ENCODE peak calls at places on chromosomes 5 and 9, in nine cellular contexts. One of them, this sample, is unnamed.

GRCh38 chr9:22114956-22115355 is 105.9 kb upstream of the CDKN2B start:
- DNase-seq in stomach: no peak
- DNase-seq in choroid plexus epithelial cell: peak
- DNase-seq in thoracic aorta: no peak
- DNase-seq in fibroblast of villous mesenchyme: no peak
- DNase-seq in astrocyte of the spinal cord: peak
- DNase-seq in upper lobe of right lung: no peak
- DNase-seq in brain microvascular endothelial cell: no peak
- DNase-seq in AG04450: no peak
- DNase-seq in this sample: no peak

GRCh38 chr9:108710424-108710823 is 145.4 kb downstream of the ACTL7B start:
- DNase-seq in stomach: no peak
- DNase-seq in choroid plexus epithelial cell: no peak
- DNase-seq in thoracic aorta: no peak
- DNase-seq in fibroblast of villous mesenchyme: no peak
- DNase-seq in astrocyte of the spinal cord: no peak
- DNase-seq in upper lobe of right lung: no peak
- DNase-seq in brain microvascular endothelial cell: no peak
- DNase-seq in AG04450: no peak
- DNase-seq in this sample: no peak

GRCh38 chr9:86614871-86615849 is 260.9 kb upstream of the TUT7 start:
- DNase-seq in stomach: no peak
- DNase-seq in choroid plexus epithelial cell: peak
- DNase-seq in thoracic aorta: no peak
- DNase-seq in fibroblast of villous mesenchyme: peak
- DNase-seq in astrocyte of the spinal cord: no peak
- DNase-seq in upper lobe of right lung: no peak
- DNase-seq in brain microvascular endothelial cell: peak
- DNase-seq in AG04450: peak
- DNase-seq in this sample: no peak

GRCh38 chr9:132651259-132651658 is 18.5 kb downstream of the DDX31 start:
- DNase-seq in stomach: no peak
- DNase-seq in choroid plexus epithelial cell: peak
- DNase-seq in thoracic aorta: no peak
- DNase-seq in fibroblast of villous mesenchyme: peak
- DNase-seq in astrocyte of the spinal cord: peak
- DNase-seq in upper lobe of right lung: no peak
- DNase-seq in brain microvascular endothelial cell: peak
- DNase-seq in AG04450: peak
- DNase-seq in this sample: no peak

GRCh38 chr9:130039504-130040147 is 3.4 kb downstream of the FNBP1 start:
- DNase-seq in stomach: no peak
- DNase-seq in choroid plexus epithelial cell: peak
- DNase-seq in thoracic aorta: no peak
- DNase-seq in fibroblast of villous mesenchyme: no peak
- DNase-seq in astrocyte of the spinal cord: no peak
- DNase-seq in upper lobe of right lung: no peak
- DNase-seq in brain microvascular endothelial cell: no peak
- DNase-seq in AG04450: no peak
- DNase-seq in this sample: no peak

GRCh38 chr9:89603629-89604462 is 966 bp upstream of the GADD45G start:
- DNase-seq in stomach: peak
- DNase-seq in choroid plexus epithelial cell: peak
- DNase-seq in thoracic aorta: peak
- DNase-seq in fibroblast of villous mesenchyme: peak
- DNase-seq in astrocyte of the spinal cord: peak
- DNase-seq in upper lobe of right lung: peak
- DNase-seq in brain microvascular endothelial cell: no peak
- DNase-seq in AG04450: no peak
- DNase-seq in this sample: peak

GRCh38 chr9:116002624-116003023 is 151.0 kb upstream of the PAPPA start:
- DNase-seq in stomach: no peak
- DNase-seq in choroid plexus epithelial cell: peak
- DNase-seq in thoracic aorta: no peak
- DNase-seq in fibroblast of villous mesenchyme: peak
- DNase-seq in astrocyte of the spinal cord: peak
- DNase-seq in upper lobe of right lung: no peak
- DNase-seq in brain microvascular endothelial cell: no peak
- DNase-seq in AG04450: no peak
- DNase-seq in this sample: no peak

GRCh38 chr5:178388381-178389030 is 155.9 kb upstream of the PHYKPL start:
- DNase-seq in stomach: peak
- DNase-seq in choroid plexus epithelial cell: peak
- DNase-seq in thoracic aorta: no peak
- DNase-seq in fibroblast of villous mesenchyme: no peak
- DNase-seq in astrocyte of the spinal cord: no peak
- DNase-seq in upper lobe of right lung: no peak
- DNase-seq in brain microvascular endothelial cell: peak
- DNase-seq in AG04450: no peak
- DNase-seq in this sample: peak

GRCh38 chr9:83392228-83392627 is 146.0 kb downstream of the FRMD3 start:
- DNase-seq in stomach: no peak
- DNase-seq in choroid plexus epithelial cell: no peak
- DNase-seq in thoracic aorta: no peak
- DNase-seq in fibroblast of villous mesenchyme: no peak
- DNase-seq in astrocyte of the spinal cord: no peak
- DNase-seq in upper lobe of right lung: no peak
- DNase-seq in brain microvascular endothelial cell: no peak
- DNase-seq in AG04450: no peak
- DNase-seq in this sample: no peak

GRCh38 chr5:17772232-17772631 is 138.0 kb downstream of the TAF11L14 start:
- DNase-seq in stomach: no peak
- DNase-seq in choroid plexus epithelial cell: no peak
- DNase-seq in thoracic aorta: no peak
- DNase-seq in fibroblast of villous mesenchyme: no peak
- DNase-seq in astrocyte of the spinal cord: no peak
- DNase-seq in upper lobe of right lung: no peak
- DNase-seq in brain microvascular endothelial cell: no peak
- DNase-seq in AG04450: no peak
- DNase-seq in this sample: no peak

GRCh38 chr9:76528642-76529190 is 69.7 kb downstream of the GCNT1 start:
- DNase-seq in stomach: no peak
- DNase-seq in choroid plexus epithelial cell: no peak
- DNase-seq in thoracic aorta: no peak
- DNase-seq in fibroblast of villous mesenchyme: no peak
- DNase-seq in astrocyte of the spinal cord: no peak
- DNase-seq in upper lobe of right lung: no peak
- DNase-seq in brain microvascular endothelial cell: no peak
- DNase-seq in AG04450: no peak
- DNase-seq in this sample: no peak

DNA sequence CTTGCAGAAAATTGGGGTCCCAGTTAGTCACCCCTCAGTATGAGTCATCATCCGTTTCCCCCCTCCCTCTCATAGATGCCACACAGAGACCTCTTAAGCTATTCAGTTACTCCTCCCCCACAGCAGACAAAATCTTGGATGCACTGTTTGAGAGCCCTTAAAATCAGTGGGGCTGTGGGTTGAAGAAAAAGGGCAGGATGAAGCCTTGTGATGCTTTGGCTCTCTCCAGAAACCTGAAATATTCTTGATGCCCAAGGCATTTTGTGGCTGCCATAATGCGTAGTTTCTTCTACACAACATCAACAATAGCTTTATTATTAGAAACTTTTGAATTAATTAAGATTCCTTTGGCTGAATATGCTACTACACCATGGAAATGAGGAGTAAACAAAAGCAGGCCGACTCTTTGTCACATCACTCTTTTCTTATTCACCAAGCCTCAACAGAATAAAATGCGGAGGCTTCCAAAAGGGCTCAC is 133.8 kb downstream of the MRPS30 start:
- DNase-seq in stomach: no peak
- DNase-seq in choroid plexus epithelial cell: no peak
- DNase-seq in thoracic aorta: no peak
- DNase-seq in fibroblast of villous mesenchyme: no peak
- DNase-seq in astrocyte of the spinal cord: no peak
- DNase-seq in upper lobe of right lung: no peak
- DNase-seq in brain microvascular endothelial cell: no peak
- DNase-seq in AG04450: no peak
- DNase-seq in this sample: no peak
- H3K4me3 ChIP-seq in stomach: no peak
- H3K4me3 ChIP-seq in choroid plexus epithelial cell: no peak
- H3K4me3 ChIP-seq in thoracic aorta: no peak
- H3K4me3 ChIP-seq in fibroblast of villous mesenchyme: no peak
- H3K4me3 ChIP-seq in astrocyte of the spinal cord: no peak
- H3K4me3 ChIP-seq in upper lobe of right lung: no peak
- H3K4me3 ChIP-seq in brain microvascular endothelial cell: no peak
- H3K4me3 ChIP-seq in AG04450: no peak
- H3K4me3 ChIP-seq in this sample: no peak

DNA sequence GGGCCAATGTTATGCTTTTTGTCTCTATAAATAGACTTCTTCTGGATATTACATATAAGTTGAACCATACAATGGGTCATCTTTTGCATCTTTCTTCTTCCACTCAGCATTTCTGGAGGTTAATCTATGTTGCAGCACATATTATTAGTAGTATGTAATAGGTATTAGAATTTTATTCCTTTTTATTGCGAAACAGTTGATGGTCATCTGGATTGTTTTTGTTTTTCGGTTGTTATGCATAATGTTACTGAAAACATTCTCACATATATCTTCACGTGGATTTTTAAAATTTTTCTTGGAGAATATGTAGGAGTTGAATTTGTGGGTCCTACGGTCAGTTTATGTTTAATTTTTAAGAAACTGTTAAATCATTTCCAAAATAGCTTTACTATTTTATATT is 466.8 kb downstream of the SLCO4C1 start:
- DNase-seq in stomach: no peak
- DNase-seq in choroid plexus epithelial cell: no peak
- DNase-seq in thoracic aorta: no peak
- DNase-seq in fibroblast of villous mesenchyme: no peak
- DNase-seq in astrocyte of the spinal cord: no peak
- DNase-seq in upper lobe of right lung: no peak
- DNase-seq in brain microvascular endothelial cell: no peak
- DNase-seq in AG04450: no peak
- DNase-seq in this sample: no peak
- TF ChIP-seq CTCF in stomach: no peak
- TF ChIP-seq CTCF in choroid plexus epithelial cell: no peak
- TF ChIP-seq CTCF in thoracic aorta: no peak
- TF ChIP-seq CTCF in fibroblast of villous mesenchyme: no peak
- TF ChIP-seq CTCF in astrocyte of the spinal cord: no peak
- TF ChIP-seq CTCF in upper lobe of right lung: no peak
- TF ChIP-seq CTCF in brain microvascular endothelial cell: no peak
- TF ChIP-seq CTCF in AG04450: no peak
- TF ChIP-seq CTCF in this sample: no peak

GRCh38 chr5:176362098-176362442 is 506 bp upstream of the KIAA1191 start:
- DNase-seq in stomach: no peak
- DNase-seq in choroid plexus epithelial cell: no peak
- DNase-seq in thoracic aorta: no peak
- DNase-seq in fibroblast of villous mesenchyme: no peak
- DNase-seq in astrocyte of the spinal cord: no peak
- DNase-seq in upper lobe of right lung: no peak
- DNase-seq in brain microvascular endothelial cell: no peak
- DNase-seq in AG04450: no peak
- DNase-seq in this sample: no peak

GRCh38 chr5:176361437-176362097 is at the start of gene KIAA1191:
- DNase-seq in stomach: peak
- DNase-seq in choroid plexus epithelial cell: peak
- DNase-seq in thoracic aorta: peak
- DNase-seq in fibroblast of villous mesenchyme: peak
- DNase-seq in astrocyte of the spinal cord: peak
- DNase-seq in upper lobe of right lung: peak
- DNase-seq in brain microvascular endothelial cell: peak
- DNase-seq in AG04450: peak
- DNase-seq in this sample: peak

GRCh38 chr5:176365663-176366574 is 632 bp downstream of the ARL10 start:
- DNase-seq in stomach: no peak
- DNase-seq in choroid plexus epithelial cell: peak
- DNase-seq in thoracic aorta: no peak
- DNase-seq in fibroblast of villous mesenchyme: peak
- DNase-seq in astrocyte of the spinal cord: peak
- DNase-seq in upper lobe of right lung: peak
- DNase-seq in brain microvascular endothelial cell: no peak
- DNase-seq in AG04450: no peak
- DNase-seq in this sample: peak

GRCh38 chr5:176366575-176366894 is 1.2 kb downstream of the ARL10 start:
- DNase-seq in stomach: no peak
- DNase-seq in choroid plexus epithelial cell: no peak
- DNase-seq in thoracic aorta: no peak
- DNase-seq in fibroblast of villous mesenchyme: no peak
- DNase-seq in astrocyte of the spinal cord: no peak
- DNase-seq in upper lobe of right lung: no peak
- DNase-seq in brain microvascular endothelial cell: no peak
- DNase-seq in AG04450: no peak
- DNase-seq in this sample: no peak

DNA sequence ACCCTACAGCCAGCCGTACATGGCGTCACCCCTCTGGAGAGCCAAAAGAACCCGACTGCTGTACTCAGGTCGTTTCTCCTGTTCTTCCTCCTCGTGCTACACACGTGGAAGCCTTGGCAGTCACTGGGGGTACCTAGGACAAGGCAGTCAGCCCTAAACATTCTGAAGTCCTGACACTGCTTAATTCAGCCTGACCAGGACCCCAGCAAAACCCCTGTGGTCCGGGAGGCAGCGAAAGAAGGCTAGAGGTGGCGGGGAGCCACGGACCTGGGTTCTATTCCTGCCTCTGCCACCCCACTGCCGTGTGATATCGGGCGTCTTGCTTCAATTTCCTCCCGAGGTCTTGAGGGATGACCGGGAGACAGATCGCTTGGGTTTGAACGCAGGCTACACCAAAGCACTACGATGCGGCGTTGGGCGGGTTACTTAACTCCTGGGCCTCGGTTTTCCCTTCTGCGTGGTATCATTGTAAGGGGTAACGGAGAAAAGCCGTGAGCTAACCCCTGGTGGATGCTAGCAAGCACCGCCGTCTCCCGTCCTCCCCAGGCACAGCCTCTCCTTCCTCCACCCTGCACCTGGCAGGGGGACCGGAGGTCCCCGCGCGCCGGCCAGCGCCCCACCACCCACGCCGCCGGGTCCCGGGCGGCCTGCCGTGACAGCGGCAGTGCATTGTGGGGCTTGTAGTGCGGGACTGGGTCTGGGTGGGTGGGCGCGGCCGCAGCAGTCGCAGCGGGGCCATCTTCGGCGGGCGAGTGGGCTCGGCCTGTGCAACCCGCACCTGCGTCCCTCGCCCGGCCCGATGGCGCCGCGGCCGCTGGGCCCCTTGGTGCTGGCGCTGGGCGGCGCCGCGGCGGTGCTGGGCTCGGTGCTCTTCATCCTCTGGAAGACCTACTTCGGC is at the start of gene ARL10:
- DNase-seq in stomach: no peak
- DNase-seq in choroid plexus epithelial cell: peak
- DNase-seq in thoracic aorta: no peak
- DNase-seq in fibroblast of villous mesenchyme: no peak
- DNase-seq in astrocyte of the spinal cord: peak
- DNase-seq in upper lobe of right lung: peak
- DNase-seq in brain microvascular endothelial cell: no peak
- DNase-seq in AG04450: no peak
- DNase-seq in this sample: peak
- H3K4me3 ChIP-seq in stomach: peak
- H3K4me3 ChIP-seq in choroid plexus epithelial cell: peak
- H3K4me3 ChIP-seq in thoracic aorta: peak
- H3K4me3 ChIP-seq in fibroblast of villous mesenchyme: peak
- H3K4me3 ChIP-seq in astrocyte of the spinal cord: peak
- H3K4me3 ChIP-seq in upper lobe of right lung: peak
- H3K4me3 ChIP-seq in brain microvascular endothelial cell: peak
- H3K4me3 ChIP-seq in AG04450: peak
- H3K4me3 ChIP-seq in this sample: peak

DNA sequence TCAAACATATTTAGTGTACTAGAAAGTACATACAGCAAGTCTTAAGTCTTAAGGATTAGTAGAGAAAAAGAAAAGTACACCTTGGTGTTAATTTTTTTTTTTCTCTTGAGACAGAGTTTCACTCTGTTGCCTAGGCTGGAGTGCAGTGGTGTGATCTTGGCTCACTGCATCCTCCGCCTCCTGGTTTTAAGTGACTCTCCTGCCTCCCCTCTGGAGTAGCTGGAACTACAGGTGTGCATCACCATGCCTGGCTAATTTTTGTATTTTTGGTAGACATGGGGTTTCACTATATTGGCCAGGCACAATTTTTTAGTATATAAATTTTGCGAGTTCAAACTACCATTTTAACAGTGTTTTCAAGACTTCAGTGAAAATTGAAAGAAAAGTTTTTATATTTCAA is 1941.1 kb upstream of the CDH6 start:
- DNase-seq in stomach: no peak
- DNase-seq in choroid plexus epithelial cell: no peak
- DNase-seq in thoracic aorta: no peak
- DNase-seq in fibroblast of villous mesenchyme: no peak
- DNase-seq in astrocyte of the spinal cord: no peak
- DNase-seq in upper lobe of right lung: no peak
- DNase-seq in brain microvascular endothelial cell: no peak
- DNase-seq in AG04450: no peak
- DNase-seq in this sample: no peak
- TF ChIP-seq CTCF in stomach: no peak
- TF ChIP-seq CTCF in choroid plexus epithelial cell: no peak
- TF ChIP-seq CTCF in thoracic aorta: no peak
- TF ChIP-seq CTCF in fibroblast of villous mesenchyme: no peak
- TF ChIP-seq CTCF in astrocyte of the spinal cord: no peak
- TF ChIP-seq CTCF in upper lobe of right lung: no peak
- TF ChIP-seq CTCF in brain microvascular endothelial cell: no peak
- TF ChIP-seq CTCF in AG04450: no peak
- TF ChIP-seq CTCF in this sample: no peak